ENCODE peak calls at places on chromosomes 3 and 15, in ten cellular contexts. T is neuronal stem cell; P is naive thymus-derived CD4-positive, alpha-beta T cell; E is stimulated activated CD4-positive, alpha-beta T cell treated with anti-CD3 and anti-CD28 coated beads, Interleukin-2, amount 100 ng/mL, for 4 hours; N is left lobe of liver; M is esophagus muscularis mucosa; I is activated CD4-positive, alpha-beta T cell treated with anti-CD3 and anti-CD28 coated beads for 24 hours; J is AG09319; H is pons; C is stimulated activated CD8-positive, alpha-beta memory T cell treated with anti-CD3 and anti-CD28 coated beads, Interleukin-7, amount 100 ng/mL, for 24 hours. G is an unnamed sample.

GRCh38 chr15:83549563-83549962 is 102.4 kb downstream of the SH3GL3 start:
- DNase-seq in C (no peak), N (no peak), H (no peak), P (no peak), M (no peak), I (no peak), J (no peak), T (no peak), E (no peak), G (no peak)

GRCh38 chr3:108096506-108097325 is 5.9 kb upstream of the CD47 start:
- DNase-seq in E (no peak), N (no peak), M (no peak), P (peak; percentile 19), H (no peak), I (no peak), T (no peak), C (no peak), J (no peak), G (no peak)

GRCh38 chr3:117696871-117697270 is 987.3 kb downstream of the TUSC7 start:
- DNase-seq in I (no peak), P (no peak), H (no peak), J (no peak), E (no peak), M (no peak), N (no peak), C (no peak), T (peak; percentile 15), G (no peak)

GRCh38 chr3:186945255-186945823 is 15.0 kb downstream of the ST6GAL1 start:
- DNase-seq in C (no peak), J (no peak), P (no peak), H (no peak), N (no peak), I (no peak), E (no peak), M (no peak), T (no peak), G (no peak)

GRCh38 chr3:189301479-189301878 is 129.7 kb downstream of the TPRG1 start:
- DNase-seq in M (no peak), T (no peak), E (no peak), P (no peak), J (no peak), H (no peak), I (no peak), C (no peak), N (no peak), G (no peak)

GRCh38 chr3:144868506-144868905 is 896.9 kb downstream of the DIPK2A start:
- DNase-seq in J (no peak), M (no peak), I (no peak), P (no peak), T (no peak), N (no peak), E (no peak), C (no peak), H (no peak), G (no peak)

GRCh38 chr3:170593634-170594033 is 7.8 kb upstream of the SLC7A14 start:
- DNase-seq in C (no peak), T (no peak), E (no peak), N (no peak), H (no peak), P (no peak), I (no peak), J (no peak), M (no peak), G (no peak)

GRCh38 chr15:58641660-58642059 is 107.8 kb downstream of the ADAM10 start:
- DNase-seq in H (no peak), N (no peak), E (no peak), C (no peak), T (no peak), I (no peak), M (no peak), J (no peak), P (no peak), G (no peak)

GRCh38 chr15:75172168-75172841 is 29.4 kb upstream of the C15orf39 start:
- DNase-seq in M (no peak), C (no peak), P (no peak), J (no peak), N (no peak), T (no peak), H (no peak), E (no peak), I (no peak), G (no peak)

GRCh38 chr3:187744169-187745151 is 808 bp downstream of the BCL6 start:
- DNase-seq in I (peak; percentile 28), J (no peak), H (peak; percentile 70), N (peak; percentile 62), E (peak; percentile 26), M (no peak), T (no peak), C (no peak), P (peak; percentile 53), G (peak; percentile 20)

GRCh38 chr15:65833501-65834220 is 35.6 kb upstream of the RAB11A start:
- DNase-seq in M (no peak), E (no peak), C (no peak), N (peak; percentile 70), I (no peak), P (no peak), H (no peak), T (no peak), J (no peak), G (peak; percentile 42)

GRCh38 chr3:135975053-135975452 is 9.5 kb downstream of the PPP2R3A start:
- DNase-seq in P (no peak), E (no peak), N (no peak), C (no peak), J (no peak), I (no peak), M (no peak), T (no peak), H (no peak), G (no peak)

GRCh38 chr15:78001656-78002055 is 75.9 kb downstream of the TBC1D2B start:
- DNase-seq in M (no peak), E (no peak), P (no peak), T (no peak), C (no peak), N (no peak), I (no peak), H (no peak), J (no peak), G (no peak)

GRCh38 chr15:80789296-80789695 is 10.1 kb downstream of the CEMIP start:
- DNase-seq in P (no peak), I (no peak), C (no peak), M (no peak), T (no peak), J (peak; percentile 65), N (no peak), H (no peak), E (no peak), G (no peak)

GRCh38 chr3:147816770-147817169 is 407.6 kb downstream of the ZIC1 start:
- DNase-seq in H (no peak), P (no peak), I (no peak), J (no peak), N (no peak), M (no peak), T (no peak), C (no peak), E (no peak), G (no peak)

GRCh38 chr15:59222106-59222505 is 15.5 kb downstream of the LDHAL6B start:
- DNase-seq in C (no peak), N (no peak), P (no peak), I (no peak), M (no peak), E (no peak), T (no peak), H (no peak), J (peak; percentile 39), G (no peak)

GRCh38 chr15:59892995-59893394 is 111.1 kb upstream of the FOXB1 start:
- DNase-seq in J (no peak), N (no peak), E (no peak), C (no peak), P (no peak), M (no peak), T (peak; percentile 51), H (no peak), I (no peak), G (no peak)

GRCh38 chr3:130800829-130801228 is 54.2 kb upstream of the PIK3R4 start:
- DNase-seq in H (no peak), I (no peak), T (no peak), E (no peak), J (no peak), C (no peak), M (no peak), N (no peak), P (no peak), G (no peak)

GRCh38 chr3:67509471-67510075 is 144.8 kb downstream of the SUCLG2 start:
- DNase-seq in I (no peak), P (no peak), J (no peak), C (no peak), N (no peak), E (no peak), M (no peak), H (no peak), T (no peak), G (no peak)

GRCh38 chr15:62047278-62047847 is 12.9 kb downstream of the VPS13C start:
- DNase-seq in H (no peak), E (no peak), M (no peak), C (no peak), N (no peak), T (no peak), I (no peak), J (no peak), P (no peak), G (no peak)

GRCh38 chr3:37862712-37863551 is 1.3 kb downstream of the CTDSPL start:
- DNase-seq in M (no peak), N (no peak), J (no peak), E (no peak), H (peak; percentile 62), C (no peak), I (no peak), P (peak; percentile 10), T (peak; percentile 21), G (no peak)

GRCh38 chr3:43038010-43038409 is 58.9 kb downstream of the GASK1A start:
- DNase-seq in M (no peak), T (no peak), I (no peak), H (no peak), J (no peak), C (no peak), E (no peak), N (no peak), P (no peak), G (no peak)

GRCh38 chr3:97658670-97659285 is 105.8 kb upstream of the ARL6 start:
- DNase-seq in T (peak; percentile 14), M (no peak), E (no peak), J (no peak), P (no peak), H (peak; percentile 45), I (no peak), N (no peak), C (no peak), G (peak; percentile 11)

GRCh38 chr15:58650102-58650501 is 99.4 kb downstream of the ADAM10 start:
- DNase-seq in C (no peak), T (no peak), J (no peak), M (no peak), N (no peak), P (no peak), H (no peak), I (no peak), E (no peak), G (no peak)

GRCh38 chr3:107062787-107063186 is 314.5 kb upstream of the CCDC54 start:
- DNase-seq in C (no peak), I (no peak), J (no peak), N (no peak), M (no peak), E (no peak), H (no peak), P (no peak), T (no peak), G (no peak)

GRCh38 chr15:91100561-91101355 is 701 bp downstream of the SV2B start:
- DNase-seq in E (no peak), C (no peak), N (no peak), J (no peak), H (no peak), I (no peak), T (no peak), P (no peak), M (no peak), G (no peak)

GRCh38 chr3:167743799-167744198 is 8.3 kb downstream of the SERPINI1 start:
- DNase-seq in H (no peak), P (no peak), M (no peak), T (no peak), I (no peak), E (no peak), N (no peak), J (no peak), C (no peak), G (no peak)

GRCh38 chr3:11995061-11995460 is 9.1 kb upstream of the SYN2 start:
- DNase-seq in H (no peak), J (no peak), P (no peak), N (no peak), I (no peak), E (no peak), C (no peak), T (no peak), M (no peak), G (no peak)

G was measured in NCI-H1930.